ENCODE peak calls at places on chromosomes 1 and 21, in eight cellular contexts. B is heart left ventricle, E is adrenal gland, D is GM12891, R is body of pancreas, A is upper lobe of left lung, G is Peyer's patch, N is K562. V is an unnamed sample.
A peak's percentile ranks its signal among the peaks of the same experiment; 100 is the strongest.

GRCh38 chr1:41847011-41847410 is 71.7 kb downstream of the HIVEP3 start:
- DNase-seq in B (no peak), E (no peak), D (no peak), R (no peak), A (no peak), G (no peak), N (no peak), V (no peak)

GRCh38 chr1:243325305-243325890 is 69.6 kb downstream of the SDCCAG8 start:
- DNase-seq in B (no peak), E (no peak), D (no peak), R (no peak), A (no peak), G (no peak), N (peak; percentile 54), V (peak; percentile 22)

GRCh38 chr1:246320286-246320685 is 186.8 kb downstream of the SMYD3 start:
- DNase-seq in B (no peak), E (no peak), D (no peak), R (no peak), A (no peak), G (no peak), N (no peak), V (no peak)

GRCh38 chr1:164668451-164668850 is 109.5 kb downstream of the PBX1 start:
- DNase-seq in B (no peak), E (no peak), D (no peak), R (peak; percentile 48), A (no peak), G (no peak), N (no peak), V (peak; percentile 35)

GRCh38 chr1:38817958-38818705 is 41.4 kb downstream of the RRAGC start:
- DNase-seq in B (no peak), E (no peak), D (peak; percentile 71), R (peak; percentile 25), A (peak; percentile 29), G (no peak), N (peak; percentile 93), V (no peak)

GRCh38 chr1:154698320-154699096 is 90.5 kb upstream of the ADAR start:
- DNase-seq in B (no peak), E (no peak), D (no peak), R (peak; percentile 14), A (no peak), G (no peak), N (no peak), V (no peak)

GRCh38 chr1:240784776-240785175 is 172.8 kb upstream of the GREM2 start:
- DNase-seq in B (no peak), E (no peak), D (no peak), R (no peak), A (no peak), G (no peak), N (no peak), V (no peak)

GRCh38 chr1:13469343-13469742 is 44.5 kb downstream of the LRRC38 start:
- DNase-seq in B (no peak), E (peak; percentile 47), D (peak; percentile 28), R (no peak), A (no peak), G (no peak), N (peak; percentile 25), V (no peak)

GRCh38 chr1:47554901-47555300 is 117.1 kb downstream of the FOXD2 start:
- DNase-seq in B (no peak), E (peak; percentile 36), D (no peak), R (no peak), A (no peak), G (no peak), N (no peak), V (no peak)

GRCh38 chr21:35257413-35257812 is 208.3 kb upstream of the RUNX1 start:
- DNase-seq in B (peak; percentile 81), E (peak; percentile 71), D (no peak), R (peak; percentile 50), A (peak; percentile 53), G (no peak), N (no peak), V (peak; percentile 44)

GRCh38 chr1:19306941-19307340 is 5.0 kb downstream of the AKR7A2 start:
- DNase-seq in B (no peak), E (no peak), D (no peak), R (no peak), A (no peak), G (no peak), N (no peak), V (no peak)

GRCh38 chr1:200242379-200243041 is 167.3 kb downstream of the ZNF281 start:
- DNase-seq in B (peak; percentile 65), E (peak; percentile 24), D (no peak), R (no peak), A (no peak), G (no peak), N (no peak), V (no peak)

DNA sequence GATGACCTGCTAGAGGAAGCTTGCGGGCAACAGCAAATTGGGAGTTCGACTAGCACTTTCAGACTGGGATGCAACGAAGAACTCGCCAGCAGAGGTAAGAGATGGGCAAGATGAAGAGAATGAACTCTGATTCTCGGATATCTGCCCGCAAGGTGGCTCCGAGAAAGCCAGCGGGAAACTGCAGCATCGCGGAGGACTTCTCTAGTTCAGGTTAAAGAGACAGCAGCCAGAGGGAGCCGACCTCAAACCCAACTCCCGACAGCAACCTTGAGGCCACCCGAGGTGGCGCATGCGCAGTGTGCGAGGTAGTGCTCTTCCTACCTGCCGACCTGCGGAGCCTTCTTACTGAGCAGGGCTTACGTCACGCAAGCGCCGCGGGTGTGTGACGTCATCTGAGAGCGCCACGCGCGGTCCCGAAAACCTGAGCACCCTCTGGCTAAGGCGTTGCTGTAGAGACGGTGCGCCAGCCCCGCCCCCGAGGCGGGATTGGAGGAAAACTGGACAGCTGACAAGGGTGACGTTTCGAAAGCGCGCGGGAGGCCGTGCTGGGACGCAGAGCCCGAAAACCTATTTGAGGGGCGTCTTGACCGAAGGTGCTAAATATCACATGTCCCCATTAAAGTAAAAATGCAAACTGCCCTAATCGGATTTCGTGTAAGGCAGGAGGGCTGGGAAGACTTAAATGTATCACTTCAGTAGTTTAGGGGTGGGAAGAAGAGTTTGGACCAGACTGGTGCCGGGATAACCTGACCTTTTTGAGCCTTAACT is 110.5 kb upstream of the SLC25A33 start:
- DNase-seq in B (peak; percentile 98), E (peak; percentile 100), D (peak; percentile 81), R (peak; percentile 100), A (peak; percentile 100), G (peak; percentile 100), N (peak; percentile 99), V (peak; percentile 100)
- TF ChIP-seq POLR2A in B (peak; percentile 68), E (no peak), D (peak; percentile 84), R (peak; percentile 84), A (no peak), G (no peak), N (peak; percentile 84), V (peak; percentile 64)

DNA sequence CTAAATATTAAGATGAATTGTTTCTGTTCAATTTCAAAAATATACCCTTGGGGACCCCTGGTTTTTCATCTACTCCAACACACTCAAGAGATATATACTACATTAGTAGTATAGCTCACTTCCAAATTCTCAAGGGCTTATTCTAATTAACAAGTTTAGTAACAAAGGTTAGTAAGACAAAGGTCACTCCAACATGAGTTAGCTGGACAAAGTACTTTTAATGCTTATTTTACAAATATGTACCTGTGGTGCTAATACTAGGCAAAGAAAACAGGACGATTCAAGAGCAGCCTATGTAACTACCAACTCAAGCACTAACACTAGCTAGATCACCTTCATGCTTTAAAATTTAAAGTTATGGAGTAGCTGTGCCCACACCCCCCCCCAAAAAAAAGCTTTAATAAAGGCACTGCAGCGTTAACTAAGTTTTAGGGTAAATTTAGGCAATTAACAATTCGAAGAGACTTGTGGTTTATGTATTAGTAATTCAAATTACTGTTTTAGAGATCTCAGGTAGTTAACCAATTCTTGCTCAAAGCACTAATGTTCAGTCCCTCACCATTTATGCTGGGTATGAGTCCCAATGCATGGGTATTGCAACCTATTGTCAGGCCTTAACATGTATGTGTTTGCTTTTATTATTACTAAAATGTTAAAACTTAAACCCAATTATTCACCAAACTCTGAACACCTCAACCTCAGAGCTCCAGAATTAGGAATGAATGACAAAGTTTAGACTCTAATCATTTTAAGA is 14.1 kb downstream of the HNRNPU start:
- DNase-seq in B (no peak), E (no peak), D (no peak), R (no peak), A (no peak), G (no peak), N (no peak), V (no peak)
- TF ChIP-seq POLR2A in B (no peak), E (no peak), D (peak; percentile 77), R (no peak), A (no peak), G (no peak), N (peak; percentile 30), V (no peak)

DNA sequence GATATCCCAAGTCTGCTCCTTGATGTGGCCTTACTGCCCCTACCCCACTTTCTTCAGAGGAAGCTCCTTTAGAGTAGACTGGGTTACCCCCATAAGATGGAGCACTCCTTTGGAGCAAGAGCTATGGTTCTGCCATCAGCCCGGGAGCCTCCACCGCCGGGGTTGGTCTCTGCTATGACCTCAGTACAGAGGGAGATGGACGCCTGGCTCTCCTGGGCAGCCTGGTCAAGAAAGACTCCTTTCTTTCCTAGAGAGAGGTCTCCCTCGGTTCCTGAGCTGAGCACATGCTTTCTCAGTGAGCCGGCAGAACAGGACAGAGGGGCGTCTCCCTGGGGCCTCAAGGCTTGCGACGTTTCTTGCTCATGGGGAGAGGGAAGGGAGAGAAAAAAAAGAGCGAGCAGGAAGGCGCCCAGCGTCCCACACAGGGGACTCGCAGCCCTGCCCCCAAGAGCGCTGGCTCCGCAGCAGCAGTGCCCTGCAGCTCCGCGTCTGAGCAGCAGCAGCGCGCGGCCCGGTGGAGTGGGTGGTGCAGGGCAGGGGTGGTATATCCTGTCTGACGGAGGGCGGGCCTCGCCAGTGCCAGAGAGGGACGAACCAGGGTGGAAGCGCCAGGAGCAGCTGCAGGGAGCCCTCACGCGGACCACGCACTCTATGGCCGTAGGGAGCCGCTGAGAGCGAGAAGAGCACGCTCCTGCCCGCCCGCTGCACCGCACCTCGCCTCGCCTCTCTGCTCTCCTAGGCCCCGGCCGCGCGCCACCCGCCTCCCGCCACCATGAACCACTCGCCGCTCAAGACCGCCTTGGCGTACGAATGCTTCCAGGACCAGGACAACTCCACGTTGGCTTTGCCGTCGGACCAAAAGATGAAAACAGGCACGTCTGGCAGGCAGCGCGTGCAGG is at the start of gene PKP1:
- DNase-seq in B (no peak), E (no peak), D (no peak), R (peak; percentile 29), A (peak; percentile 50), G (no peak), N (no peak), V (peak; percentile 94)
- TF ChIP-seq POLR2A in B (peak; percentile 12), E (no peak), D (no peak), R (no peak), A (no peak), G (no peak), N (no peak), V (peak; percentile 93)

GRCh38 chr1:45545553-45546310 is 4.9 kb upstream of the AKR1A1 start:
- DNase-seq in B (no peak), E (no peak), D (no peak), R (no peak), A (no peak), G (no peak), N (peak; percentile 2), V (no peak)

GRCh38 chr1:45544530-45544929 is 6.1 kb upstream of the AKR1A1 start:
- DNase-seq in B (no peak), E (no peak), D (no peak), R (no peak), A (no peak), G (no peak), N (no peak), V (no peak)

GRCh38 chr1:45542591-45542990 is 8.0 kb upstream of the AKR1A1 start:
- DNase-seq in B (peak; percentile 31), E (peak; percentile 55), D (no peak), R (peak; percentile 30), A (peak; percentile 67), G (no peak), N (peak; percentile 23), V (no peak)

GRCh38 chr1:45545019-45545493 is 5.6 kb upstream of the AKR1A1 start:
- DNase-seq in B (no peak), E (no peak), D (no peak), R (no peak), A (no peak), G (no peak), N (no peak), V (no peak)

GRCh38 chr1:45543599-45544417 is 6.8 kb upstream of the AKR1A1 start:
- DNase-seq in B (peak; percentile 61), E (peak; percentile 60), D (no peak), R (peak; percentile 23), A (peak; percentile 82), G (peak; percentile 80), N (no peak), V (no peak)
- TF ChIP-seq POLR2A in B (no peak), E (no peak), D (peak; percentile 39), R (no peak), A (no peak), G (no peak), N (no peak), V (no peak)